ENCODE peak calls at places on chromosome 22, in seven cellular contexts. S, D, M, U, X, O and A are unnamed samples.

GRCh38 chr22:28958611-28959010 is 75.2 kb downstream of the ZNRF3 start:
- DNase-seq in S (no peak), D (peak; percentile 52), M (no peak), U (no peak), X (no peak), O (no peak), A (no peak)

GRCh38 chr22:49632199-49633009 is 195.3 kb downstream of the BRD1 start:
- DNase-seq in S (no peak), D (peak; percentile 28), M (no peak), U (peak; percentile 41), X (no peak), O (peak; percentile 76), A (peak; percentile 33)

GRCh38 chr22:22817468-22818201 is 70.0 kb upstream of the IGLL5 start:
- DNase-seq in S (no peak), D (no peak), M (no peak), U (no peak), X (peak; percentile 66), O (no peak), A (no peak)

GRCh38 chr22:24028533-24028932 is 17.4 kb downstream of the CABIN1 start:
- DNase-seq in S (no peak), D (no peak), M (no peak), U (no peak), X (no peak), O (no peak), A (no peak)

GRCh38 chr22:44395116-44396005 is 82.6 kb upstream of the SHISAL1 start:
- DNase-seq in S (no peak), D (no peak), M (peak; percentile 51), U (no peak), X (peak; percentile 54), O (no peak), A (no peak)

GRCh38 chr22:23754980-23755636 is 883 bp upstream of the VPREB3 start:
- DNase-seq in S (no peak), D (no peak), M (no peak), U (no peak), X (no peak), O (no peak), A (no peak)

GRCh38 chr22:17998913-17999312 is 25.4 kb downstream of the MICAL3 start:
- DNase-seq in S (no peak), D (no peak), M (no peak), U (no peak), X (no peak), O (peak; percentile 28), A (no peak)

GRCh38 chr22:30665266-30665665 is 2.4 kb downstream of the DUSP18 start:
- DNase-seq in S (no peak), D (no peak), M (no peak), U (no peak), X (no peak), O (no peak), A (no peak)

GRCh38 chr22:30009478-30009877 is 70.8 kb upstream of the HORMAD2 start:
- DNase-seq in S (no peak), D (no peak), M (no peak), U (no peak), X (no peak), O (no peak), A (no peak)

GRCh38 chr22:37137131-37137530 is 12.6 kb downstream of the IL2RB start:
- DNase-seq in S (no peak), D (no peak), M (no peak), U (no peak), X (no peak), O (no peak), A (no peak)
- H3K27ac ChIP-seq in S (no peak overlapping the region), D (no peak overlapping the region), M (no peak overlapping the region), U (no peak overlapping the region), X (no peak overlapping the region), O (no peak overlapping the region), A (no peak overlapping the region)

GRCh38 chr22:19715286-19715939 is 1.1 kb downstream of the SEPTIN5 start:
- DNase-seq in S (no peak), D (no peak), M (no peak), U (no peak), X (peak; percentile 72), O (no peak), A (no peak)

GRCh38 chr22:19713650-19714319 is 518 bp upstream of the SEPTIN5 start:
- DNase-seq in S (no peak), D (no peak), M (no peak), U (no peak), X (peak; percentile 81), O (no peak), A (no peak)

GRCh38 chr22:19714320-19715252 is at the start of gene SEPTIN5:
- DNase-seq in S (no peak), D (no peak), M (no peak), U (no peak), X (peak; percentile 80), O (no peak), A (no peak)

GRCh38 chr22:19710769-19711106 is 3.6 kb upstream of the SEPTIN5 start:
- DNase-seq in S (no peak), D (no peak), M (peak; percentile 60), U (no peak), X (peak; percentile 56), O (no peak), A (no peak)

GRCh38 chr22:19713228-19713627 is 1.1 kb upstream of the SEPTIN5 start:
- DNase-seq in S (no peak), D (no peak), M (no peak), U (no peak), X (peak; percentile 52), O (no peak), A (no peak)
- H3K4me3 ChIP-seq in S (no peak overlapping the region), D (no peak overlapping the region), M (no peak overlapping the region), U (no peak overlapping the region), X (no peak overlapping the region), O (no peak overlapping the region), A (no peak overlapping the region)

DNA sequence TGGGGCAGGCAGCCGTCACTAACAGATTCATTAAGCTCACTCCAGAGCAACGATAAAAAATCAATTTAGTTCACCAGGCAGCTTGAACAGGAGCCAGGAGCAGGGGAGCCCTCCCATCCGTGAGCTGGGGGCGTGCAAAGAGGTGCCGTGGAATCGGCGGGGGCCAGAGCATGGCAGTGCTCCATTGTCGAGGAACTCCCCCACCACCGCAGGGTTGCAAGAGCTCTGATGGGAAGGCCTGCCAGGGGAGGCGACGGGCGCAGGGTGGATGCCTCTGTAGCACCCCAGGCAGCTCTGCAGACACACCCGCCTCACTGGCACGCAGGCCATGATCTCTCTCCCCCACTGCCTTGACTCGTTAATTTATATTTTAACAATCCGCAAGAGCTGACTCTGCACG is 433.2 kb downstream of the MIAT start:
- DNase-seq in S (no peak), D (no peak), M (no peak), U (no peak), X (no peak), O (no peak), A (no peak)
- H3K27ac ChIP-seq in S (no peak overlapping the region), D (no peak overlapping the region), M (no peak overlapping the region), U (no peak overlapping the region), X (no peak overlapping the region), O (no peak overlapping the region), A (no peak overlapping the region)

DNA sequence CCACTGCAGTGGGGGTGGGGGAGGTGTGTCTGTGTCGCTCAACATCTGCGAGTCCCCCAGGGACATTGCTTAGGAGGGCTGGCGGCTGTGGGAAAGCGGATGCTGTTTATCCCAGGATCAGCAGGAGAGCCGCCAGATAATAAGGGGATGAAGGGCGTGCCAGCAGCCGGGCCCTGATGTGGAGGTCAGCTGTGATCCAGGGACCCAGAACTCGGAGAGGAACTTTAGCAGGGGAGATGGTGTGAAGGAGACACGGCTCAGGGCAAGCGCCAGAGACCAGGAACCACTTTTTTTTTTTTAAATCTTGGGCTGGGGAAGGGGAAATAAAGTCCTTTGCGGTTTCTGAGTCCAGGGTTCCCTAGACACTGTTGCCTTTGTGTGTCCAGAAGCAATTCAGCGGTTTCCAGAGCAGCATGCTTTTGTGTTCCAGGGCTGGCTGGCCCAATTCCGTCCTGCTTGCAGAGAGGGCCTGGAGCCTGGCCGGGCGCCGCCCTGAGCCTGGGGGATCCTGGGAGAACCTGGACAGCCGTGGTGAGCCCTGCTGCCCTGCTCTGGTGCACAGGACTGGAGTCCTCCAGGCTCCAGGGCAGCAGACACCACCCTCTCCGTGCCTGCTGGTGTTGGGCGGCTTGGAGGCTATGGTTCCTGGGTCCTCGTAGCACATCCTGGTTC is at the start of gene GRAMD4:
- DNase-seq in S (no peak), D (no peak), M (no peak), U (no peak), X (peak; percentile 73), O (peak; percentile 82), A (no peak)
- H3K4me3 ChIP-seq in S (no peak within 1 kb of the TSS), D (no peak within 1 kb of the TSS), M (no peak within 1 kb of the TSS), U (no peak within 1 kb of the TSS), X (no peak within 1 kb of the TSS), O (no peak within 1 kb of the TSS), A (no peak within 1 kb of the TSS)

GRCh38 chr22:20003304-20003703 is 13.3 kb downstream of the ARVCF start:
- DNase-seq in S (no peak), D (no peak), M (no peak), U (no peak), X (no peak), O (no peak), A (no peak)

GRCh38 chr22:20002661-20003060 is 14.0 kb downstream of the ARVCF start:
- DNase-seq in S (no peak), D (no peak), M (peak; percentile 47), U (no peak), X (peak; percentile 1), O (no peak), A (no peak)

GRCh38 chr22:20000246-20001081 is 16.2 kb downstream of the ARVCF start:
- DNase-seq in S (no peak), D (no peak), M (peak; percentile 75), U (no peak), X (peak; percentile 51), O (no peak), A (no peak)

GRCh38 chr22:20001082-20001638 is 15.5 kb downstream of the ARVCF start:
- DNase-seq in S (no peak), D (peak; percentile 43), M (peak; percentile 66), U (no peak), X (peak; percentile 53), O (no peak), A (no peak)

GRCh38 chr22:20002098-20002497 is 14.5 kb downstream of the ARVCF start:
- DNase-seq in S (no peak), D (no peak), M (peak; percentile 34), U (no peak), X (peak; percentile 38), O (no peak), A (no peak)
- H3K27ac ChIP-seq in S (no peak overlapping the region), D (no peak overlapping the region), M (no peak overlapping the region), U (peak overlapping the region; percentile 9), X (peak overlapping the region; percentile 78), O (peak overlapping the region; percentile 54), A (no peak overlapping the region)